ENCODE peak calls at places on chromosomes 4 and X, in five cellular contexts. One of them, this sample, is unnamed.
A peak's percentile ranks its signal among the peaks of the same experiment; 100 is the strongest.

GRCh38 chr4:1766336-1767057 is 26.6 kb upstream of the FGFR3 start:
- DNase-seq in kidney tubule cell: no peak
- DNase-seq in stromal cell of bone marrow: no peak
- DNase-seq in AG04449: no peak
- DNase-seq in progenitor cell of endocrine pancreas: no peak
- DNase-seq in this sample: no peak

GRCh38 chrX:135974279-135974856 is 580 bp upstream of the MMGT1 start:
- DNase-seq in progenitor cell of endocrine pancreas: peak; percentile 32
- DNase-seq in kidney tubule cell: peak; percentile 40
- DNase-seq in AG04449: no peak
- DNase-seq in stromal cell of bone marrow: peak; percentile 30
- DNase-seq in this sample: peak; percentile 57

GRCh38 chrX:7074908-7075204 is 72.7 kb upstream of the STS start:
- DNase-seq in stromal cell of bone marrow: no peak
- DNase-seq in progenitor cell of endocrine pancreas: no peak
- DNase-seq in kidney tubule cell: no peak
- DNase-seq in AG04449: no peak
- DNase-seq in this sample: no peak

GRCh38 chrX:28651186-28651585 is 63.9 kb downstream of the IL1RAPL1 start:
- DNase-seq in AG04449: no peak
- DNase-seq in stromal cell of bone marrow: no peak
- DNase-seq in progenitor cell of endocrine pancreas: no peak
- DNase-seq in kidney tubule cell: no peak
- DNase-seq in this sample: no peak

GRCh38 chrX:47796433-47796906 is 40.2 kb upstream of the ZNF81 start:
- DNase-seq in stromal cell of bone marrow: peak; percentile 53
- DNase-seq in kidney tubule cell: peak; percentile 17
- DNase-seq in progenitor cell of endocrine pancreas: no peak
- DNase-seq in AG04449: no peak
- DNase-seq in this sample: peak; percentile 67

GRCh38 chr4:87716350-87717041 is 66.4 kb downstream of the DMP1 start:
- DNase-seq in progenitor cell of endocrine pancreas: no peak
- DNase-seq in AG04449: no peak
- DNase-seq in stromal cell of bone marrow: peak; percentile 76
- DNase-seq in kidney tubule cell: no peak
- DNase-seq in this sample: peak; percentile 70

GRCh38 chr4:68905598-68906237 is 45.9 kb downstream of the UGT2A3 start:
- DNase-seq in AG04449: no peak
- DNase-seq in kidney tubule cell: peak; percentile 62
- DNase-seq in stromal cell of bone marrow: no peak
- DNase-seq in progenitor cell of endocrine pancreas: peak; percentile 27
- DNase-seq in this sample: peak; percentile 39

GRCh38 chr4:3302786-3303444 is 10.1 kb downstream of the RGS12 start:
- DNase-seq in AG04449: no peak
- DNase-seq in progenitor cell of endocrine pancreas: no peak
- DNase-seq in stromal cell of bone marrow: no peak
- DNase-seq in kidney tubule cell: no peak
- DNase-seq in this sample: no peak

GRCh38 chr4:147782087-147782781 is 50.3 kb downstream of the ARHGAP10 start:
- DNase-seq in AG04449: no peak
- DNase-seq in progenitor cell of endocrine pancreas: no peak
- DNase-seq in stromal cell of bone marrow: no peak
- DNase-seq in kidney tubule cell: peak; percentile 52
- DNase-seq in this sample: peak; percentile 48

GRCh38 chr4:173264960-173265281 is 69.2 kb downstream of the HMGB2 start:
- DNase-seq in stromal cell of bone marrow: no peak
- DNase-seq in AG04449: no peak
- DNase-seq in progenitor cell of endocrine pancreas: no peak
- DNase-seq in kidney tubule cell: no peak
- DNase-seq in this sample: no peak

GRCh38 chr4:86586160-86586572 is 7.9 kb upstream of the PTPN13 start:
- DNase-seq in AG04449: no peak
- DNase-seq in kidney tubule cell: peak; percentile 53
- DNase-seq in progenitor cell of endocrine pancreas: no peak
- DNase-seq in stromal cell of bone marrow: no peak
- DNase-seq in this sample: peak; percentile 95

GRCh38 chrX:50838820-50839600 is 25.0 kb upstream of the SHROOM4 start:
- DNase-seq in AG04449: no peak
- DNase-seq in stromal cell of bone marrow: no peak
- DNase-seq in progenitor cell of endocrine pancreas: no peak
- DNase-seq in kidney tubule cell: peak; percentile 94
- DNase-seq in this sample: peak; percentile 36

GRCh38 chrX:40158036-40158706 is 60.4 kb upstream of the BCOR start:
- DNase-seq in stromal cell of bone marrow: no peak
- DNase-seq in progenitor cell of endocrine pancreas: no peak
- DNase-seq in AG04449: no peak
- DNase-seq in kidney tubule cell: peak; percentile 44
- DNase-seq in this sample: no peak

GRCh38 chr4:82469776-82470345 is 39.5 kb downstream of the ENOPH1 start:
- DNase-seq in kidney tubule cell: peak; percentile 61
- DNase-seq in progenitor cell of endocrine pancreas: no peak
- DNase-seq in AG04449: peak; percentile 42
- DNase-seq in stromal cell of bone marrow: peak; percentile 65
- DNase-seq in this sample: peak; percentile 34

GRCh38 chr4:24642941-24643628 is 58.7 kb upstream of the DHX15 start:
- DNase-seq in AG04449: no peak
- DNase-seq in progenitor cell of endocrine pancreas: no peak
- DNase-seq in stromal cell of bone marrow: no peak
- DNase-seq in kidney tubule cell: peak; percentile 98
- DNase-seq in this sample: peak; percentile 59

GRCh38 chr4:118729287-118730286 is 44.4 kb downstream of the METTL14 start:
- DNase-seq in kidney tubule cell: peak; percentile 6
- DNase-seq in AG04449: peak; percentile 89
- DNase-seq in stromal cell of bone marrow: no peak
- DNase-seq in progenitor cell of endocrine pancreas: no peak
- DNase-seq in this sample: no peak

This sample was measured in epithelial cell of esophagus.